ENCODE peak calls at places on chromosomes 1 and 21, in eight cellular contexts. One of them, this sample, is unnamed.

GRCh38 chr1:18932387-18932786 is 24.1 kb downstream of the IFFO2 start:
- DNase-seq in prostate gland: no peak
- DNase-seq in ovary: no peak
- DNase-seq in lower leg skin: no peak
- DNase-seq in GM12891: no peak
- DNase-seq in heart left ventricle: no peak
- DNase-seq in transverse colon: no peak
- DNase-seq in tibial nerve: no peak
- DNase-seq in this sample: no peak

GRCh38 chr1:228392111-228392936 is 14.3 kb downstream of the TRIM11 start:
- DNase-seq in GM12891: no peak
- DNase-seq in lower leg skin: peak; percentile 56
- DNase-seq in tibial nerve: no peak
- DNase-seq in transverse colon: no peak
- DNase-seq in ovary: peak; percentile 7
- DNase-seq in heart left ventricle: no peak
- DNase-seq in prostate gland: no peak
- DNase-seq in this sample: peak; percentile 83

GRCh38 chr21:16205527-16205926 is 475.7 kb downstream of the USP25 start:
- DNase-seq in ovary: no peak
- DNase-seq in heart left ventricle: no peak
- DNase-seq in GM12891: no peak
- DNase-seq in lower leg skin: no peak
- DNase-seq in prostate gland: no peak
- DNase-seq in transverse colon: no peak
- DNase-seq in tibial nerve: no peak
- DNase-seq in this sample: no peak

GRCh38 chr1:41323243-41323642 is 38.0 kb upstream of the FOXO6 start:
- DNase-seq in prostate gland: peak; percentile 13
- DNase-seq in transverse colon: no peak
- DNase-seq in ovary: no peak
- DNase-seq in lower leg skin: no peak
- DNase-seq in heart left ventricle: no peak
- DNase-seq in tibial nerve: no peak
- DNase-seq in GM12891: no peak
- DNase-seq in this sample: no peak

GRCh38 chr1:203570805-203571204 is 55.8 kb upstream of the ATP2B4 start:
- DNase-seq in tibial nerve: no peak
- DNase-seq in GM12891: no peak
- DNase-seq in lower leg skin: no peak
- DNase-seq in heart left ventricle: no peak
- DNase-seq in ovary: no peak
- DNase-seq in prostate gland: no peak
- DNase-seq in transverse colon: no peak
- DNase-seq in this sample: no peak

GRCh38 chr1:160953030-160953429 is 1.6 kb downstream of the ITLN2 start:
- DNase-seq in heart left ventricle: no peak
- DNase-seq in prostate gland: peak; percentile 62
- DNase-seq in lower leg skin: no peak
- DNase-seq in tibial nerve: no peak
- DNase-seq in GM12891: no peak
- DNase-seq in transverse colon: no peak
- DNase-seq in ovary: no peak
- DNase-seq in this sample: no peak

GRCh38 chr1:151907363-151908139 is 1.8 kb downstream of the THEM4 start:
- DNase-seq in heart left ventricle: no peak
- DNase-seq in GM12891: no peak
- DNase-seq in lower leg skin: no peak
- DNase-seq in tibial nerve: no peak
- DNase-seq in ovary: no peak
- DNase-seq in transverse colon: no peak
- DNase-seq in prostate gland: no peak
- DNase-seq in this sample: no peak

GRCh38 chr1:208524376-208524775 is 280.2 kb upstream of the PLXNA2 start:
- DNase-seq in prostate gland: no peak
- DNase-seq in tibial nerve: no peak
- DNase-seq in heart left ventricle: no peak
- DNase-seq in ovary: no peak
- DNase-seq in GM12891: no peak
- DNase-seq in transverse colon: no peak
- DNase-seq in lower leg skin: no peak
- DNase-seq in this sample: no peak

GRCh38 chr1:9066945-9067807 is 2.3 kb downstream of the SLC2A5 start:
- DNase-seq in transverse colon: peak; percentile 53
- DNase-seq in lower leg skin: no peak
- DNase-seq in heart left ventricle: peak; percentile 75
- DNase-seq in GM12891: no peak
- DNase-seq in prostate gland: no peak
- DNase-seq in ovary: peak; percentile 84
- DNase-seq in tibial nerve: peak; percentile 54
- DNase-seq in this sample: no peak

GRCh38 chr1:205229399-205229861 is 1.7 kb downstream of the TMCC2 start:
- DNase-seq in GM12891: peak; percentile 65
- DNase-seq in ovary: peak; percentile 62
- DNase-seq in tibial nerve: no peak
- DNase-seq in lower leg skin: peak; percentile 88
- DNase-seq in transverse colon: peak; percentile 66
- DNase-seq in prostate gland: peak; percentile 51
- DNase-seq in heart left ventricle: peak; percentile 48
- DNase-seq in this sample: peak; percentile 89

GRCh38 chr1:70358921-70359564 is 4.5 kb upstream of the ANKRD13C start:
- DNase-seq in heart left ventricle: no peak
- DNase-seq in prostate gland: no peak
- DNase-seq in tibial nerve: no peak
- DNase-seq in ovary: no peak
- DNase-seq in transverse colon: no peak
- DNase-seq in lower leg skin: no peak
- DNase-seq in GM12891: no peak
- DNase-seq in this sample: no peak

GRCh38 chr21:44572959-44573583 is 458 bp upstream of the KRTAP10-4 start:
- DNase-seq in tibial nerve: no peak
- DNase-seq in ovary: no peak
- DNase-seq in heart left ventricle: no peak
- DNase-seq in lower leg skin: peak; percentile 52
- DNase-seq in transverse colon: no peak
- DNase-seq in GM12891: no peak
- DNase-seq in prostate gland: no peak
- DNase-seq in this sample: peak; percentile 31

GRCh38 chr1:147168626-147169058 is 3.6 kb downstream of the PRKAB2 start:
- DNase-seq in lower leg skin: no peak
- DNase-seq in tibial nerve: no peak
- DNase-seq in GM12891: no peak
- DNase-seq in heart left ventricle: no peak
- DNase-seq in transverse colon: peak; percentile 73
- DNase-seq in ovary: no peak
- DNase-seq in prostate gland: no peak
- DNase-seq in this sample: no peak

GRCh38 chr1:246001142-246001812 is 505.8 kb downstream of the SMYD3 start:
- DNase-seq in lower leg skin: no peak
- DNase-seq in prostate gland: no peak
- DNase-seq in GM12891: no peak
- DNase-seq in ovary: no peak
- DNase-seq in heart left ventricle: no peak
- DNase-seq in tibial nerve: no peak
- DNase-seq in transverse colon: no peak
- DNase-seq in this sample: no peak

GRCh38 chr1:6790146-6790545 is 4.9 kb downstream of the CAMTA1 start:
- DNase-seq in GM12891: no peak
- DNase-seq in ovary: no peak
- DNase-seq in transverse colon: no peak
- DNase-seq in tibial nerve: no peak
- DNase-seq in heart left ventricle: no peak
- DNase-seq in lower leg skin: no peak
- DNase-seq in prostate gland: no peak
- DNase-seq in this sample: no peak

GRCh38 chr1:30049748-30050147 is 673.6 kb downstream of the MATN1 start:
- DNase-seq in prostate gland: no peak
- DNase-seq in heart left ventricle: peak; percentile 2
- DNase-seq in tibial nerve: no peak
- DNase-seq in lower leg skin: peak; percentile 65
- DNase-seq in transverse colon: no peak
- DNase-seq in ovary: no peak
- DNase-seq in GM12891: no peak
- DNase-seq in this sample: no peak

DNA sequence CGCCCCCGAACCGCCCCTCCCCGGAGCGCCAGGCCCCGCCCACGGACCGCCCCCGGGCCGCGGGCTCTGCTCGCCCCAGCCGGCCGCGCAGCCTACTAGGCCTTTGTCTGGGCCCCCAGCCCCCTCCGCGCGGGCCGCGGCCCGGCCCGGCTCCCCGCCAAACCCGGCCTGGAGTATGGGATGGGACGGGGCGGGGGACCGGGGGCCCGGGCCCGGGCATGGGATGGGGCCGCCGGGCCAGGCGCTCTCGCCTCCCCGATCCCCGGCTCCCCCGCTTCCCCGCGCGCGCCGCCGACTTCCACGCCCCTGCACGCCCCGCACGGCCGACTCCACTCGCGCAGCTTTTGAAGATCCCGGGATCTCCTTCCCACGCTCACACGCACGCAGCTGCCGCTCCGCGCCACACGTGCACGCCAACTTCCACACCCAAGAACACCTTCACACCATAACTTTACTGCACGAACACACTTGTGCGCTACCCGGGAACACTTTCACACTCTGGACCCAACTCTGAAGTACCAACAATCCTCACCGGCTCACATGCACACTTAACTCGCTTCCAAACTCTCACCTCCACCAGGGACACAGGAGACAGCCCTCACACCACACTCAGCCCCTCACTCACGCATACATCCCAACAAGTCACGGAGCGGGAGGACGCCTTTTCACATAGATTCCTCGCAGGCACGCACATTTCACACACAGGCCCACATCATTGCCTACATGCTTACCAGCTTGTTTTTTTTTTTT is 437 bp upstream of the HSPG2 start:
- DNase-seq in tibial nerve: peak; percentile 78
- DNase-seq in heart left ventricle: peak; percentile 90
- DNase-seq in prostate gland: peak; percentile 82
- DNase-seq in ovary: peak; percentile 93
- DNase-seq in transverse colon: peak; percentile 81
- DNase-seq in GM12891: peak; percentile 85
- DNase-seq in lower leg skin: peak; percentile 95
- DNase-seq in this sample: no peak
- TF ChIP-seq POLR2A in tibial nerve: peak; percentile 48
- TF ChIP-seq POLR2A in heart left ventricle: peak; percentile 69
- TF ChIP-seq POLR2A in prostate gland: no peak
- TF ChIP-seq POLR2A in ovary: peak; percentile 38
- TF ChIP-seq POLR2A in transverse colon: peak; percentile 28
- TF ChIP-seq POLR2A in GM12891: no peak
- TF ChIP-seq POLR2A in lower leg skin: no peak
- TF ChIP-seq POLR2A in this sample: no peak

DNA sequence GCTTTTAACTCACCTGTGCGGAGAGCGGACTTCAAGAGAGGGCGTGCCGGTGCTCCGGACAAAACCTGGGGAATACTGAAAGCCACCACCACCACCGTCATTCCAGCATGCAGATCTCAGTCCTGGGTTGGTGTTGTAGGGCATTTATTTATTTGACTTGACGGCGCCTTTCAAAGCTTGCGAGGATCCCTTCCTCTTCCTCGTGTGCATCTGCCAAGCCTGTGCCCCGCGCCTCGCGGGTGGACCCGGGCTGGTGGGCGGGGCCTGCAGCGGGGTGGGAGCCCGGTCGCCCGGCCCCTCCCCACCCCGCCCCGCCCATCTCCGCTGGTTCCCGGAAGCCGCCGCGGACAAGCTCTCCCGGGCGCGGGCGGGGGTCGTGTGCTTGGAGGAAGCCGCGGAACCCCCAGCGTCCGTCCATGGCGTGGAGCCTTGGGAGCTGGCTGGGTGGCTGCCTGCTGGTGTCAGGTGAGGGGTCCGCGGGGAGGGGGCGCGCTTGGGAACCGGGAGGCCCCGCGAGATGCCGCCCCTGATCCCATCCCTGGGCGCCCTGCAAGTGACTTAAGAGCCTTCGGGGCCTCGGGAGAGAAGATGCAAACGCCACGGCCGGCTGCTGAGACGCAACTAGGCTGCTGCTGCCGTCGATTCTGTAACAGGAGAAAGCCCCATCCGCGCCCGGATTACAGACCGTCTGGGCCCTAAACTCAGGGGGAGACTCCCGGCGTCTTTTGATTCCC is at the start of gene IL10RB:
- DNase-seq in heart left ventricle: peak; percentile 82
- DNase-seq in GM12891: peak; percentile 72
- DNase-seq in tibial nerve: peak; percentile 58
- DNase-seq in transverse colon: peak; percentile 87
- DNase-seq in lower leg skin: peak; percentile 92
- DNase-seq in prostate gland: peak; percentile 73
- DNase-seq in ovary: peak; percentile 75
- DNase-seq in this sample: peak; percentile 91
- TF ChIP-seq POLR2A in heart left ventricle: peak; percentile 65
- TF ChIP-seq POLR2A in GM12891: peak; percentile 68
- TF ChIP-seq POLR2A in tibial nerve: no peak
- TF ChIP-seq POLR2A in transverse colon: peak; percentile 76
- TF ChIP-seq POLR2A in lower leg skin: no peak
- TF ChIP-seq POLR2A in prostate gland: peak; percentile 75
- TF ChIP-seq POLR2A in ovary: peak; percentile 48
- TF ChIP-seq POLR2A in this sample: peak; percentile 72

GRCh38 chr1:26826261-26827201 is at the start of gene ZDHHC18:
- DNase-seq in GM12891: peak; percentile 72
- DNase-seq in heart left ventricle: peak; percentile 79
- DNase-seq in ovary: peak; percentile 81
- DNase-seq in transverse colon: peak; percentile 76
- DNase-seq in prostate gland: peak; percentile 58
- DNase-seq in lower leg skin: peak; percentile 94
- DNase-seq in tibial nerve: peak; percentile 30
- DNase-seq in this sample: peak; percentile 61
- TF ChIP-seq POLR2A in GM12891: peak; percentile 55
- TF ChIP-seq POLR2A in heart left ventricle: no peak
- TF ChIP-seq POLR2A in ovary: no peak
- TF ChIP-seq POLR2A in transverse colon: peak; percentile 33
- TF ChIP-seq POLR2A in prostate gland: no peak
- TF ChIP-seq POLR2A in lower leg skin: no peak
- TF ChIP-seq POLR2A in tibial nerve: no peak
- TF ChIP-seq POLR2A in this sample: peak; percentile 55

GRCh38 chr1:156497743-156498446 is 2.7 kb downstream of the MEF2D start:
- DNase-seq in GM12891: no peak
- DNase-seq in transverse colon: peak; percentile 18
- DNase-seq in prostate gland: no peak
- DNase-seq in lower leg skin: no peak
- DNase-seq in ovary: peak; percentile 48
- DNase-seq in heart left ventricle: peak; percentile 48
- DNase-seq in tibial nerve: no peak
- DNase-seq in this sample: no peak
- TF ChIP-seq POLR2A in GM12891: no peak
- TF ChIP-seq POLR2A in transverse colon: no peak
- TF ChIP-seq POLR2A in prostate gland: no peak
- TF ChIP-seq POLR2A in lower leg skin: no peak
- TF ChIP-seq POLR2A in ovary: no peak
- TF ChIP-seq POLR2A in heart left ventricle: no peak
- TF ChIP-seq POLR2A in tibial nerve: no peak
- TF ChIP-seq POLR2A in this sample: no peak

GRCh38 chr1:154220071-154220969 is at the start of gene UBAP2L:
- DNase-seq in lower leg skin: peak; percentile 100
- DNase-seq in GM12891: peak; percentile 86
- DNase-seq in tibial nerve: peak; percentile 97
- DNase-seq in heart left ventricle: peak; percentile 99
- DNase-seq in transverse colon: peak; percentile 99
- DNase-seq in ovary: peak; percentile 99
- DNase-seq in prostate gland: peak; percentile 99
- DNase-seq in this sample: peak; percentile 88
- TF ChIP-seq POLR2A in lower leg skin: peak; percentile 78
- TF ChIP-seq POLR2A in GM12891: peak; percentile 81
- TF ChIP-seq POLR2A in tibial nerve: peak; percentile 86
- TF ChIP-seq POLR2A in heart left ventricle: peak; percentile 61
- TF ChIP-seq POLR2A in transverse colon: peak; percentile 85
- TF ChIP-seq POLR2A in ovary: peak; percentile 70
- TF ChIP-seq POLR2A in prostate gland: peak; percentile 90
- TF ChIP-seq POLR2A in this sample: peak; percentile 85